ENCODE peak calls at places on chromosomes 6 and 20, in eight cellular contexts. One of them, this sample, is unnamed. For H3K36me3 and H3K4me1, the result is how much of the 10 kb centered on the place peaks cover.

GRCh38 chr6:67974931-67975330 is 660.2 kb upstream of the ADGRB3 start:
- ATAC-seq in right lobe of liver: no peak
- ATAC-seq in heart right ventricle: no peak
- ATAC-seq in HCT116: no peak
- ATAC-seq in upper lobe of right lung: no peak
- ATAC-seq in gastrocnemius medialis: no peak
- ATAC-seq in aorta: no peak
- ATAC-seq in Panc1: no peak
- ATAC-seq in this sample: no peak

GRCh38 chr20:50980071-50980681 is 21.6 kb downstream of the MOCS3 start:
- ATAC-seq in right lobe of liver: no peak
- ATAC-seq in heart right ventricle: peak
- ATAC-seq in HCT116: no peak
- ATAC-seq in upper lobe of right lung: peak
- ATAC-seq in gastrocnemius medialis: no peak
- ATAC-seq in aorta: no peak
- ATAC-seq in Panc1: peak
- ATAC-seq in this sample: peak

GRCh38 chr6:11329841-11330765 is 97.6 kb upstream of the NEDD9 start:
- ATAC-seq in right lobe of liver: peak
- ATAC-seq in heart right ventricle: peak
- ATAC-seq in HCT116: no peak
- ATAC-seq in upper lobe of right lung: peak
- ATAC-seq in gastrocnemius medialis: no peak
- ATAC-seq in aorta: no peak
- ATAC-seq in Panc1: no peak
- ATAC-seq in this sample: peak

GRCh38 chr6:79804732-79805131 is 142.6 kb downstream of the ELOVL4 start:
- ATAC-seq in right lobe of liver: no peak
- ATAC-seq in heart right ventricle: no peak
- ATAC-seq in HCT116: no peak
- ATAC-seq in upper lobe of right lung: no peak
- ATAC-seq in gastrocnemius medialis: no peak
- ATAC-seq in aorta: no peak
- ATAC-seq in Panc1: no peak
- ATAC-seq in this sample: no peak

GRCh38 chr6:161088676-161089328 is 97.2 kb downstream of the MAP3K4 start:
- ATAC-seq in right lobe of liver: no peak
- ATAC-seq in heart right ventricle: no peak
- ATAC-seq in HCT116: no peak
- ATAC-seq in upper lobe of right lung: no peak
- ATAC-seq in gastrocnemius medialis: no peak
- ATAC-seq in aorta: no peak
- ATAC-seq in Panc1: no peak
- ATAC-seq in this sample: no peak

GRCh38 chr20:44626278-44626677 is 25.2 kb downstream of the ADA start:
- ATAC-seq in right lobe of liver: no peak
- ATAC-seq in heart right ventricle: no peak
- ATAC-seq in HCT116: no peak
- ATAC-seq in upper lobe of right lung: no peak
- ATAC-seq in gastrocnemius medialis: no peak
- ATAC-seq in aorta: no peak
- ATAC-seq in Panc1: no peak
- ATAC-seq in this sample: no peak

GRCh38 chr6:13065596-13065995 is 262.7 kb downstream of the TBC1D7 start:
- ATAC-seq in right lobe of liver: no peak
- ATAC-seq in heart right ventricle: no peak
- ATAC-seq in HCT116: no peak
- ATAC-seq in upper lobe of right lung: no peak
- ATAC-seq in gastrocnemius medialis: no peak
- ATAC-seq in aorta: no peak
- ATAC-seq in Panc1: no peak
- ATAC-seq in this sample: no peak

GRCh38 chr20:32524871-32525501 is 60.1 kb downstream of the NOL4L start:
- ATAC-seq in right lobe of liver: peak
- ATAC-seq in heart right ventricle: peak
- ATAC-seq in HCT116: no peak
- ATAC-seq in upper lobe of right lung: peak
- ATAC-seq in gastrocnemius medialis: peak
- ATAC-seq in aorta: peak
- ATAC-seq in Panc1: no peak
- ATAC-seq in this sample: peak

GRCh38 chr6:79034865-79035264 is 43.2 kb downstream of the PHIP start:
- ATAC-seq in right lobe of liver: no peak
- ATAC-seq in heart right ventricle: no peak
- ATAC-seq in HCT116: no peak
- ATAC-seq in upper lobe of right lung: no peak
- ATAC-seq in gastrocnemius medialis: no peak
- ATAC-seq in aorta: no peak
- ATAC-seq in Panc1: no peak
- ATAC-seq in this sample: no peak

GRCh38 chr6:8758412-8758811 is 323.1 kb upstream of the SLC35B3 start:
- ATAC-seq in right lobe of liver: no peak
- ATAC-seq in heart right ventricle: no peak
- ATAC-seq in HCT116: no peak
- ATAC-seq in upper lobe of right lung: no peak
- ATAC-seq in gastrocnemius medialis: no peak
- ATAC-seq in aorta: no peak
- ATAC-seq in Panc1: no peak
- ATAC-seq in this sample: no peak

GRCh38 chr20:10519361-10520048 is 84.4 kb downstream of the SLX4IP start:
- ATAC-seq in right lobe of liver: no peak
- ATAC-seq in heart right ventricle: no peak
- ATAC-seq in HCT116: no peak
- ATAC-seq in upper lobe of right lung: no peak
- ATAC-seq in gastrocnemius medialis: no peak
- ATAC-seq in aorta: no peak
- ATAC-seq in Panc1: no peak
- ATAC-seq in this sample: no peak

GRCh38 chr6:56246941-56247653 is at the start of gene COL21A1:
- ATAC-seq in right lobe of liver: peak
- ATAC-seq in heart right ventricle: peak
- ATAC-seq in HCT116: peak
- ATAC-seq in upper lobe of right lung: peak
- ATAC-seq in gastrocnemius medialis: no peak
- ATAC-seq in aorta: peak
- ATAC-seq in Panc1: peak
- ATAC-seq in this sample: peak

GRCh38 chr6:31631681-31632278 is 11.3 kb downstream of the PRRC2A start:
- ATAC-seq in right lobe of liver: no peak
- ATAC-seq in heart right ventricle: peak
- ATAC-seq in HCT116: peak
- ATAC-seq in upper lobe of right lung: no peak
- ATAC-seq in gastrocnemius medialis: no peak
- ATAC-seq in aorta: no peak
- ATAC-seq in Panc1: no peak
- ATAC-seq in this sample: no peak

GRCh38 chr6:16683524-16684194 is 77.6 kb downstream of the ATXN1 start:
- ATAC-seq in right lobe of liver: peak
- ATAC-seq in heart right ventricle: peak
- ATAC-seq in HCT116: peak
- ATAC-seq in upper lobe of right lung: peak
- ATAC-seq in gastrocnemius medialis: no peak
- ATAC-seq in aorta: peak
- ATAC-seq in Panc1: peak
- ATAC-seq in this sample: peak

GRCh38 chr6:37792457-37793039 is 27.0 kb upstream of the ZFAND3 start:
- ATAC-seq in right lobe of liver: no peak
- ATAC-seq in heart right ventricle: no peak
- ATAC-seq in HCT116: no peak
- ATAC-seq in upper lobe of right lung: no peak
- ATAC-seq in gastrocnemius medialis: no peak
- ATAC-seq in aorta: no peak
- ATAC-seq in Panc1: no peak
- ATAC-seq in this sample: no peak

GRCh38 chr6:37793067-37793466 is 26.5 kb upstream of the ZFAND3 start:
- ATAC-seq in right lobe of liver: no peak
- ATAC-seq in heart right ventricle: no peak
- ATAC-seq in HCT116: no peak
- ATAC-seq in upper lobe of right lung: no peak
- ATAC-seq in gastrocnemius medialis: no peak
- ATAC-seq in aorta: no peak
- ATAC-seq in Panc1: no peak
- ATAC-seq in this sample: no peak

GRCh38 chr6:37794825-37795224 is 24.7 kb upstream of the ZFAND3 start:
- ATAC-seq in right lobe of liver: no peak
- ATAC-seq in heart right ventricle: no peak
- ATAC-seq in HCT116: no peak
- ATAC-seq in upper lobe of right lung: no peak
- ATAC-seq in gastrocnemius medialis: peak
- ATAC-seq in aorta: no peak
- ATAC-seq in Panc1: no peak
- ATAC-seq in this sample: no peak

GRCh38 chr6:37788259-37788658 is 31.3 kb upstream of the ZFAND3 start:
- ATAC-seq in right lobe of liver: no peak
- ATAC-seq in heart right ventricle: no peak
- ATAC-seq in HCT116: no peak
- ATAC-seq in upper lobe of right lung: no peak
- ATAC-seq in gastrocnemius medialis: no peak
- ATAC-seq in aorta: no peak
- ATAC-seq in Panc1: no peak
- ATAC-seq in this sample: no peak

GRCh38 chr6:37791156-37791919 is 28.2 kb upstream of the ZFAND3 start:
- ATAC-seq in right lobe of liver: peak
- ATAC-seq in heart right ventricle: peak
- ATAC-seq in HCT116: peak
- ATAC-seq in upper lobe of right lung: peak
- ATAC-seq in gastrocnemius medialis: peak
- ATAC-seq in aorta: peak
- ATAC-seq in Panc1: peak
- ATAC-seq in this sample: peak
- H3K36me3 ChIP-seq in right lobe of liver: under half
- H3K36me3 ChIP-seq in heart right ventricle: under half
- H3K36me3 ChIP-seq in HCT116: under half
- H3K36me3 ChIP-seq in upper lobe of right lung: under half
- H3K36me3 ChIP-seq in gastrocnemius medialis: under half
- H3K36me3 ChIP-seq in aorta: under half
- H3K36me3 ChIP-seq in Panc1: under half
- H3K36me3 ChIP-seq in this sample: under half

GRCh38 chr6:159108438-159108985 is 60.7 kb upstream of the FNDC1 start:
- ATAC-seq in right lobe of liver: no peak
- ATAC-seq in heart right ventricle: no peak
- ATAC-seq in HCT116: no peak
- ATAC-seq in upper lobe of right lung: no peak
- ATAC-seq in gastrocnemius medialis: no peak
- ATAC-seq in aorta: no peak
- ATAC-seq in Panc1: no peak
- ATAC-seq in this sample: no peak

GRCh38 chr6:159105716-159106115 is 60.9 kb upstream of the TAGAP start:
- ATAC-seq in right lobe of liver: no peak
- ATAC-seq in heart right ventricle: no peak
- ATAC-seq in HCT116: no peak
- ATAC-seq in upper lobe of right lung: no peak
- ATAC-seq in gastrocnemius medialis: no peak
- ATAC-seq in aorta: no peak
- ATAC-seq in Panc1: no peak
- ATAC-seq in this sample: no peak

GRCh38 chr6:159109391-159109790 is 59.8 kb upstream of the FNDC1 start:
- ATAC-seq in right lobe of liver: no peak
- ATAC-seq in heart right ventricle: no peak
- ATAC-seq in HCT116: peak
- ATAC-seq in upper lobe of right lung: peak
- ATAC-seq in gastrocnemius medialis: no peak
- ATAC-seq in aorta: no peak
- ATAC-seq in Panc1: no peak
- ATAC-seq in this sample: no peak

GRCh38 chr6:159106627-159107241 is 61.9 kb upstream of the TAGAP start:
- ATAC-seq in right lobe of liver: peak
- ATAC-seq in heart right ventricle: peak
- ATAC-seq in HCT116: peak
- ATAC-seq in upper lobe of right lung: peak
- ATAC-seq in gastrocnemius medialis: peak
- ATAC-seq in aorta: peak
- ATAC-seq in Panc1: peak
- ATAC-seq in this sample: no peak

DNA sequence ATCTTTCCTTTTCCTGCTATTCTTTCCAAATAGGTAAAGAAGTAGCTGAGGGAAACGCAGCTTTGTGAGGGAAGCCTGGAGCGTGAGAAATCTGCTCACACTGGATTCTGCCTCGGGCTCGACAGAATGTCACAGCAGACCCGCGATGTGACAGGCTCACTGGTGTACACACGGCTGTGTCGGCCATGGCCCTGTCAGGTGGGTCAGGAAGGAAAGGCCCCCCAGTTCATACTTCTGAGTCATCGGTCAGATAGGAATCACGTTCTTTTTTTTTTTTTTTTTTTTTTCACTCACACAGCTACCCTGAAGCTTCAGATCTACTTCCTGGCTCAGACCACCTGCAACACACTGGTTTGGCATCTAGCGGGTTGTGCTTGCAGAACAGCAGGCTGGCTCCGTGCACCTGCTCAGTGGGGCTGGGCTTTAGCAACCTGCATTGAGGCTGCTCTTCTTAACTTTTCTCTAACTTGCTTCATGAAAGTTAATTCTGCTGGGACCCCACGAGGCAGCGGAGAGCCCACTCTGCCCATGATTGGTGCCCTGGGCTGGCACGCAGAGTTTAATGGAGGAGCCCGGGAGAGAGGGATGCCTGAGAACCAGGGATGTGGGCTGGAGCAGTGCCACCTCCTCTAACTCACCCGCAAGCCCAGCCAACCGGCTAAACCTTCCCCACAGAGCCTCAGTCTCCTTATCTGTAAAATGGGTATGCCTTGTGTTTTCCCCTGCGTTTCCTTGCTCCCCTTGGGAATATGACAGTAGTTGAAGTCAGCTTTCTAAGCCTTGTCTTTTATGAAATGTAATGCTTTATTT is 61.5 kb upstream of the FNDC1 start:
- ATAC-seq in right lobe of liver: peak
- ATAC-seq in heart right ventricle: no peak
- ATAC-seq in HCT116: no peak
- ATAC-seq in upper lobe of right lung: no peak
- ATAC-seq in gastrocnemius medialis: no peak
- ATAC-seq in aorta: no peak
- ATAC-seq in Panc1: no peak
- ATAC-seq in this sample: no peak
- H3K4me1 ChIP-seq in right lobe of liver: under half
- H3K4me1 ChIP-seq in heart right ventricle: under half
- H3K4me1 ChIP-seq in HCT116: under half
- H3K4me1 ChIP-seq in upper lobe of right lung: under half
- H3K4me1 ChIP-seq in gastrocnemius medialis: under half
- H3K4me1 ChIP-seq in aorta: under half
- H3K4me1 ChIP-seq in Panc1: under half
- H3K4me1 ChIP-seq in this sample: under half

GRCh38 chr6:3147914-3148757 is 9.2 kb downstream of the TUBB2A start:
- ATAC-seq in right lobe of liver: peak
- ATAC-seq in heart right ventricle: no peak
- ATAC-seq in HCT116: peak
- ATAC-seq in upper lobe of right lung: no peak
- ATAC-seq in gastrocnemius medialis: no peak
- ATAC-seq in aorta: no peak
- ATAC-seq in Panc1: peak
- ATAC-seq in this sample: no peak
- H3K36me3 ChIP-seq in right lobe of liver: under half
- H3K36me3 ChIP-seq in heart right ventricle: under half
- H3K36me3 ChIP-seq in HCT116: under half
- H3K36me3 ChIP-seq in upper lobe of right lung: under half
- H3K36me3 ChIP-seq in gastrocnemius medialis: under half
- H3K36me3 ChIP-seq in aorta: under half
- H3K36me3 ChIP-seq in Panc1: under half
- H3K36me3 ChIP-seq in this sample: half or more

GRCh38 chr6:137816688-137817087 is 50.4 kb upstream of the TNFAIP3 start:
- ATAC-seq in right lobe of liver: no peak
- ATAC-seq in heart right ventricle: no peak
- ATAC-seq in HCT116: no peak
- ATAC-seq in upper lobe of right lung: no peak
- ATAC-seq in gastrocnemius medialis: no peak
- ATAC-seq in aorta: no peak
- ATAC-seq in Panc1: no peak
- ATAC-seq in this sample: no peak
- H3K4me1 ChIP-seq in right lobe of liver: under half
- H3K4me1 ChIP-seq in heart right ventricle: under half
- H3K4me1 ChIP-seq in HCT116: under half
- H3K4me1 ChIP-seq in upper lobe of right lung: under half
- H3K4me1 ChIP-seq in gastrocnemius medialis: under half
- H3K4me1 ChIP-seq in aorta: under half
- H3K4me1 ChIP-seq in Panc1: under half
- H3K4me1 ChIP-seq in this sample: under half